ENCODE peak calls at places on chromosomes 16 and 17, in ten cellular contexts. O is stomach; Z is memory B cell; X is stimulated activated CD8-positive, alpha-beta memory T cell treated with anti-CD3 and anti-CD28 coated beads, Interleukin-15, amount 100 ng/mL, for 1 hour; E is iris pigment epithelial cell; P is mesenchymal stem cell; C is NT2/D1; W is stimulated activated CD4-positive, alpha-beta T cell treated with anti-CD3 and anti-CD28 coated beads, Interleukin-2, amount 100 ng/mL, for 48 hours; Y is HTR-8/SVneo; R is HEK293T. A is an unnamed sample.

GRCh38 chr17:62787358-62787757 is 20.8 kb downstream of the MARCHF10 start:
- DNase-seq in O (no peak), Z (no peak), X (no peak), E (peak), P (no peak), C (no peak), W (no peak), Y (peak), R (no peak), A (no peak)

GRCh38 chr16:24075929-24076716 is 180.0 kb upstream of the CACNG3 start:
- DNase-seq in O (no peak), Z (no peak), X (no peak), E (no peak), P (no peak), C (peak), W (peak), Y (no peak), R (no peak), A (peak)

GRCh38 chr16:9965079-9965478 is 217.1 kb downstream of the GRIN2A start:
- DNase-seq in O (no peak), Z (no peak), X (no peak), E (no peak), P (no peak), C (no peak), W (no peak), Y (no peak), R (no peak), A (no peak)

GRCh38 chr16:88888778-88889387 is 22.4 kb upstream of the PABPN1L start:
- DNase-seq in O (no peak), Z (no peak), X (no peak), E (no peak), P (no peak), C (no peak), W (no peak), Y (no peak), R (no peak), A (no peak)

GRCh38 chr16:29675811-29676643 is 3.0 kb upstream of the QPRT start:
- DNase-seq in O (no peak), Z (no peak), X (no peak), E (peak), P (peak), C (no peak), W (no peak), Y (peak), R (peak), A (no peak)

GRCh38 chr16:89256651-89257254 is 39.2 kb downstream of the ZNF778 start:
- DNase-seq in O (peak), Z (no peak), X (peak), E (peak), P (peak), C (no peak), W (peak), Y (no peak), R (no peak), A (peak)

GRCh38 chr17:82389379-82389778 is 17.8 kb downstream of the UTS2R start:
- DNase-seq in O (no peak), Z (no peak), X (no peak), E (no peak), P (no peak), C (no peak), W (no peak), Y (no peak), R (no peak), A (no peak)

GRCh38 chr16:51989637-51990230 is 557.2 kb downstream of the TOX3 start:
- DNase-seq in O (no peak), Z (no peak), X (no peak), E (no peak), P (no peak), C (no peak), W (no peak), Y (no peak), R (no peak), A (no peak)

GRCh38 chr17:73719588-73720071 is 75.4 kb upstream of the SDK2 start:
- DNase-seq in O (no peak), Z (no peak), X (no peak), E (no peak), P (peak), C (no peak), W (no peak), Y (no peak), R (no peak), A (peak)

GRCh38 chr17:50879086-50879485 is 12.9 kb upstream of the TOB1 start:
- DNase-seq in O (no peak), Z (no peak), X (no peak), E (no peak), P (no peak), C (no peak), W (no peak), Y (no peak), R (no peak), A (no peak)

GRCh38 chr16:19138601-19139000 is 24.8 kb downstream of the ITPRIPL2 start:
- DNase-seq in O (peak), Z (no peak), X (no peak), E (peak), P (peak), C (no peak), W (no peak), Y (peak), R (peak), A (no peak)

GRCh38 chr17:30244853-30245385 is 9.4 kb upstream of the SLC6A4 start:
- DNase-seq in O (no peak), Z (no peak), X (no peak), E (peak), P (peak), C (no peak), W (no peak), Y (no peak), R (no peak), A (no peak)

GRCh38 chr16:50160495-50161164 is 7.5 kb downstream of the TENT4B start:
- DNase-seq in O (no peak), Z (no peak), X (no peak), E (peak), P (no peak), C (no peak), W (no peak), Y (no peak), R (no peak), A (no peak)

GRCh38 chr17:49450735-49451134 is 36.1 kb upstream of the PHB1 start:
- DNase-seq in O (no peak), Z (no peak), X (no peak), E (peak), P (peak), C (no peak), W (no peak), Y (no peak), R (no peak), A (no peak)

GRCh38 chr17:48259710-48260291 is 152.2 kb downstream of the SNX11 start:
- DNase-seq in O (no peak), Z (no peak), X (no peak), E (peak), P (peak), C (peak), W (no peak), Y (peak), R (no peak), A (no peak)

GRCh38 chr17:42846594-42847280 is 2.4 kb downstream of the AOC2 start:
- DNase-seq in O (no peak), Z (no peak), X (no peak), E (peak), P (peak), C (no peak), W (no peak), Y (no peak), R (no peak), A (no peak)

GRCh38 chr17:39225974-39226683 is 384 bp upstream of the STAC2 start:
- DNase-seq in O (peak), Z (no peak), X (peak), E (peak), P (peak), C (peak), W (peak), Y (peak), R (peak), A (peak)

GRCh38 chr17:36590082-36590481 is 1.6 kb upstream of the DHRS11 start:
- DNase-seq in O (no peak), Z (no peak), X (no peak), E (peak), P (peak), C (no peak), W (no peak), Y (no peak), R (no peak), A (no peak)

GRCh38 chr17:29048440-29049360 is 5.8 kb downstream of the PIPOX start:
- DNase-seq in O (no peak), Z (no peak), X (no peak), E (peak), P (no peak), C (no peak), W (no peak), Y (peak), R (no peak), A (no peak)

GRCh38 chr17:82895087-82895486 is 55.3 kb upstream of the ZNF750 start:
- DNase-seq in O (no peak), Z (no peak), X (no peak), E (no peak), P (no peak), C (no peak), W (no peak), Y (no peak), R (no peak), A (no peak)

GRCh38 chr17:56699186-56699895 is 105.8 kb downstream of the NOG start:
- DNase-seq in O (peak), Z (no peak), X (no peak), E (peak), P (peak), C (peak), W (no peak), Y (peak), R (peak), A (no peak)

GRCh38 chr16:54938351-54939346 is 8.0 kb downstream of the IRX5 start:
- DNase-seq in O (no peak), Z (no peak), X (no peak), E (no peak), P (peak), C (no peak), W (no peak), Y (no peak), R (no peak), A (no peak)

GRCh38 chr17:46013502-46014165 is 14.6 kb downstream of the STH start:
- DNase-seq in O (no peak), Z (no peak), X (no peak), E (peak), P (no peak), C (no peak), W (no peak), Y (no peak), R (no peak), A (no peak)

GRCh38 chr17:78173025-78173715 is 4.8 kb downstream of the SYNGR2 start:
- DNase-seq in O (no peak), Z (no peak), X (no peak), E (no peak), P (peak), C (no peak), W (no peak), Y (no peak), R (no peak), A (no peak)

GRCh38 chr16:7013990-7014389 is 318.7 kb upstream of the RBFOX1 start:
- DNase-seq in O (no peak), Z (no peak), X (no peak), E (peak), P (no peak), C (no peak), W (no peak), Y (no peak), R (no peak), A (no peak)

GRCh38 chr16:89700649-89701424 is 668 bp downstream of the SPATA2L start:
- DNase-seq in O (peak), Z (peak), X (no peak), E (peak), P (peak), C (peak), W (peak), Y (no peak), R (peak), A (no peak)

GRCh38 chr17:44253021-44253420 is 14.9 kb downstream of the SLC4A1 start:
- DNase-seq in O (no peak), Z (no peak), X (no peak), E (no peak), P (no peak), C (no peak), W (no peak), Y (no peak), R (no peak), A (no peak)

GRCh38 chr17:16269658-16270057 is 52.6 kb downstream of the PIGL start:
- DNase-seq in O (no peak), Z (no peak), X (no peak), E (peak), P (peak), C (no peak), W (no peak), Y (peak), R (no peak), A (no peak)

GRCh38 chr16:89922884-89923639 is at the start of gene TUBB3:
- DNase-seq in O (peak), Z (no peak), X (no peak), E (peak), P (peak), C (no peak), W (no peak), Y (peak), R (peak), A (peak)

GRCh38 chr17:67532326-67532871 is 155.3 kb downstream of the PITPNC1 start:
- DNase-seq in O (no peak), Z (no peak), X (no peak), E (no peak), P (no peak), C (no peak), W (no peak), Y (no peak), R (no peak), A (no peak)

GRCh38 chr16:67163903-67164558 is 514 bp upstream of the HSF4 start:
- DNase-seq in O (no peak), Z (no peak), X (no peak), E (no peak), P (peak), C (no peak), W (no peak), Y (no peak), R (no peak), A (no peak)

GRCh38 chr17:78381601-78382168 is 3.2 kb downstream of the PGS1 start:
- DNase-seq in O (no peak), Z (no peak), X (no peak), E (no peak), P (peak), C (no peak), W (no peak), Y (no peak), R (no peak), A (no peak)

GRCh38 chr17:1007310-1008007 is 10.5 kb downstream of the TIMM22 start:
- DNase-seq in O (no peak), Z (no peak), X (no peak), E (no peak), P (no peak), C (no peak), W (no peak), Y (no peak), R (no peak), A (no peak)

A was measured in caudate nucleus.